ENCODE peak calls at places on chromosomes 12 and 14, in four cellular contexts. N is stromal cell of bone marrow; A is activated gamma-delta T cell treated with anti-CD3 and anti-CD28 coated beads, Interleukin-2, amount 50 U/mL, for 16 hours; Q is activated T-helper 1 cell treated with anti-CD3 and anti-CD28 coated beads, Interleukin-12 subunit alpha, Interleukin-12 subunit beta, Interleukin-2, Interleukin-4 antibody, amounts not matched to agents 30 ng/mL and 10 ng/mL and 1 ng/mL, durations not matched to agents 14 hours and 24 hours and 36 hours. V is an unnamed sample.

GRCh38 chr12:119319638-119320037 is 14.9 kb upstream of the CCDC60 start:
- DNase-seq in A (no peak), N (no peak), Q (no peak), V (no peak)

GRCh38 chr12:52437508-52437907 is 3.3 kb upstream of the KRT75 start:
- DNase-seq in A (no peak), N (no peak), Q (no peak), V (no peak)

GRCh38 chr14:93980464-93981201 is 4.3 kb upstream of the ASB2 start:
- DNase-seq in Q (no peak), A (no peak), N (peak; percentile 67), V (no peak)

GRCh38 chr12:18970603-18971002 is 158.9 kb upstream of the PLEKHA5 start:
- DNase-seq in A (no peak), Q (no peak), N (no peak), V (no peak)

GRCh38 chr12:90058721-90059120 is 350.1 kb upstream of the ATP2B1 start:
- DNase-seq in N (peak; percentile 86), Q (no peak), A (no peak), V (no peak)

GRCh38 chr12:26846419-26846818 is 13.4 kb upstream of the ITPR2 start:
- DNase-seq in N (no peak), Q (no peak), A (no peak), V (no peak)

GRCh38 chr12:52377266-52377665 is 8.2 kb downstream of the KRT84 start:
- DNase-seq in A (no peak), Q (no peak), N (no peak), V (no peak)

GRCh38 chr12:55816876-55817351 is 610 bp downstream of the SARNP start:
- DNase-seq in Q (no peak), A (no peak), N (no peak), V (no peak)

GRCh38 chr12:28569698-28570411 is 379.6 kb downstream of the CCDC91 start:
- DNase-seq in Q (no peak), N (peak; percentile 49), A (no peak), V (no peak)

GRCh38 chr14:49019467-49020100 is 566.6 kb downstream of the RPS29 start:
- DNase-seq in N (no peak), Q (no peak), A (no peak), V (no peak)

GRCh38 chr14:88286309-88286708 is 36.8 kb downstream of the KCNK10 start:
- DNase-seq in A (no peak), Q (no peak), N (no peak), V (no peak)

GRCh38 chr12:97939141-97939540 is 476.5 kb downstream of the RMST start:
- DNase-seq in Q (no peak), N (no peak), A (no peak), V (no peak)

GRCh38 chr14:93231129-93231979 is 24.3 kb downstream of the UBR7 start:
- DNase-seq in A (no peak), Q (no peak), N (no peak), V (no peak)

GRCh38 chr14:37587881-37588666 is 7.0 kb downstream of the FOXA1 start:
- DNase-seq in Q (no peak), N (no peak), A (no peak), V (peak; percentile 57)

GRCh38 chr12:124673881-124674617 is 106.6 kb upstream of the NCOR2 start:
- DNase-seq in A (no peak), Q (no peak), N (no peak), V (peak; percentile 83)

GRCh38 chr12:92042791-92043531 is 102.7 kb downstream of the BTG1 start:
- DNase-seq in Q (no peak), A (no peak), N (no peak), V (no peak)

GRCh38 chr12:1532367-1532752 is 62.0 kb downstream of the FBXL14 start:
- DNase-seq in A (no peak), Q (no peak), N (no peak), V (no peak)

GRCh38 chr14:61186793-61187641 is 94.1 kb downstream of the TMEM30B start:
- DNase-seq in A (no peak), N (no peak), Q (no peak), V (no peak)

GRCh38 chr12:110578522-110579238 is 4.4 kb downstream of the PPTC7 start:
- DNase-seq in Q (no peak), A (no peak), N (no peak), V (no peak)

GRCh38 chr12:121524196-121524930 is 56.5 kb downstream of the KDM2B start:
- DNase-seq in Q (no peak), N (no peak), A (no peak), V (peak; percentile 53)

GRCh38 chr12:9711664-9712063 is 21.2 kb downstream of the CLECL1 start:
- DNase-seq in N (no peak), Q (no peak), A (no peak), V (no peak)

GRCh38 chr12:121391619-121392324 is 8.1 kb upstream of the RNF34 start:
- DNase-seq in A (no peak), N (no peak), Q (peak; percentile 31), V (no peak)

GRCh38 chr12:53786411-53786810 is 34.6 kb upstream of the CISTR start:
- DNase-seq in Q (no peak), A (no peak), N (no peak), V (no peak)